ENCODE peak calls at places on chromosome 7, in nine cellular contexts. Q is cardiac muscle cell; S is mammary epithelial cell; L is CD8-positive, alpha-beta T cell; N is IMR-90; G is body of pancreas; F is effector memory CD4-positive, alpha-beta T cell; W is uterus; Z is K562. H is an unnamed sample.

GRCh38 chr7:37352974-37353948 is 95.4 kb downstream of the ELMO1 start:
- DNase-seq in Z (peak), N (no peak), Q (no peak), L (peak), F (peak), G (no peak), S (no peak), W (no peak), H (peak)

GRCh38 chr7:78326189-78326588 is 527.6 kb downstream of the PHTF2 start:
- DNase-seq in Q (no peak), L (no peak), Z (no peak), S (peak), F (no peak), G (no peak), W (no peak), N (peak), H (no peak)

GRCh38 chr7:76023002-76023401 is 24.8 kb downstream of the STYXL1 start:
- DNase-seq in S (no peak), Q (no peak), G (no peak), F (no peak), W (no peak), L (no peak), N (no peak), Z (no peak), H (peak)

GRCh38 chr7:17932770-17933169 is 7.5 kb downstream of the SNX13 start:
- DNase-seq in Q (peak), G (no peak), W (no peak), S (no peak), Z (no peak), L (no peak), F (no peak), N (no peak), H (no peak)

GRCh38 chr7:56107954-56108258 is 1.6 kb upstream of the CHCHD2 start:
- DNase-seq in N (no peak), S (no peak), L (no peak), G (no peak), W (no peak), F (no peak), Z (no peak), Q (no peak), H (no peak)

GRCh38 chr7:75878312-75878768 is 494 bp upstream of the RHBDD2 start:
- DNase-seq in G (no peak), N (no peak), F (no peak), Z (peak), W (no peak), L (no peak), Q (no peak), S (no peak), H (no peak)

GRCh38 chr7:22147113-22147512 is 201.4 kb upstream of the CDCA7L start:
- DNase-seq in W (peak), F (no peak), S (no peak), L (no peak), G (no peak), Z (no peak), Q (no peak), N (no peak), H (peak)

GRCh38 chr7:26458751-26459150 is 167.1 kb downstream of the SNX10 start:
- DNase-seq in G (no peak), Q (no peak), L (no peak), F (no peak), N (no peak), S (no peak), Z (no peak), W (no peak), H (no peak)

GRCh38 chr7:106779877-106780276 is 85.2 kb upstream of the PIK3CG start:
- DNase-seq in Z (peak), L (no peak), S (no peak), Q (peak), F (no peak), W (no peak), G (peak), N (no peak), H (no peak)

GRCh38 chr7:28768577-28769147 is 189.5 kb downstream of the TRIL start:
- DNase-seq in G (no peak), Q (no peak), F (no peak), N (peak), S (peak), Z (no peak), W (no peak), L (no peak), H (no peak)

GRCh38 chr7:150753826-150754603 is 16.8 kb downstream of the GIMAP5 start:
- DNase-seq in Q (peak), L (no peak), G (no peak), F (no peak), S (peak), N (no peak), Z (no peak), W (no peak), H (no peak)

GRCh38 chr7:106243893-106244292 is 40.9 kb downstream of the NAMPT start:
- DNase-seq in W (no peak), Q (no peak), N (no peak), F (no peak), Z (no peak), L (no peak), G (no peak), S (peak), H (no peak)

GRCh38 chr7:132723506-132724081 is 147.3 kb upstream of the PLXNA4 start:
- DNase-seq in G (no peak), W (no peak), Q (no peak), F (no peak), N (no peak), S (no peak), L (no peak), Z (no peak), H (no peak)

GRCh38 chr7:36597099-36597773 is 127.1 kb downstream of the AOAH start:
- DNase-seq in F (no peak), Q (no peak), Z (no peak), N (no peak), S (peak), G (no peak), L (no peak), W (no peak), H (no peak)

GRCh38 chr7:150824379-150825177 is 24.0 kb downstream of the TMEM176A start:
- DNase-seq in F (no peak), Q (no peak), L (no peak), N (no peak), S (no peak), Z (peak), W (no peak), G (no peak), H (peak)

GRCh38 chr7:157211710-157212109 is 73.0 kb downstream of the UBE3C start:
- DNase-seq in F (no peak), G (peak), Q (no peak), W (no peak), L (no peak), N (peak), S (peak), Z (no peak), H (no peak)

GRCh38 chr7:84665339-84665738 is 470.8 kb upstream of the SEMA3A start:
- DNase-seq in S (no peak), L (no peak), Q (no peak), N (no peak), F (no peak), Z (no peak), W (no peak), G (no peak), H (no peak)

GRCh38 chr7:152203095-152203494 is 177.6 kb downstream of the GALNT11 start:
- DNase-seq in Q (no peak), N (no peak), L (no peak), F (no peak), S (no peak), Z (no peak), W (no peak), G (no peak), H (no peak)

GRCh38 chr7:67854236-67854635 is 857.6 kb downstream of the TYW1 start:
- DNase-seq in F (no peak), W (no peak), S (no peak), G (no peak), Z (no peak), L (no peak), Q (no peak), N (no peak), H (no peak)

GRCh38 chr7:138245682-138246081 is 169.4 kb downstream of the AKR1D1 start:
- DNase-seq in N (no peak), S (no peak), F (no peak), Q (peak), W (no peak), G (no peak), L (no peak), Z (no peak), H (no peak)

GRCh38 chr7:150755473-150756099 is 18.4 kb downstream of the GIMAP5 start:
- DNase-seq in N (no peak), S (peak), Z (no peak), Q (no peak), L (peak), F (peak), W (no peak), G (no peak), H (no peak)

GRCh38 chr7:2440608-2441245 is 35.5 kb downstream of the GRIFIN start:
- DNase-seq in W (no peak), F (no peak), L (no peak), S (no peak), Q (peak), Z (no peak), G (peak), N (no peak), H (peak)

GRCh38 chr7:140213684-140214074 is 36.9 kb upstream of the KDM7A start:
- DNase-seq in L (no peak), F (no peak), N (no peak), Q (no peak), S (no peak), Z (no peak), W (no peak), G (no peak), H (no peak)

GRCh38 chr7:70694909-70695803 is 436.8 kb upstream of the GALNT17 start:
- DNase-seq in N (peak), S (peak), L (no peak), Z (no peak), W (peak), Q (peak), G (no peak), F (no peak), H (peak)

GRCh38 chr7:34165927-34166550 is 260.7 kb downstream of the BMPER start:
- DNase-seq in G (no peak), Q (peak), W (no peak), Z (no peak), N (peak), F (no peak), S (peak), L (no peak), H (no peak)

GRCh38 chr7:106217089-106217542 is 67.7 kb downstream of the NAMPT start:
- DNase-seq in S (peak), W (peak), G (peak), Z (no peak), N (peak), Q (no peak), L (no peak), F (no peak), H (peak)

GRCh38 chr7:133051066-133051465 is 30.8 kb downstream of the CHCHD3 start:
- DNase-seq in L (no peak), Q (peak), G (peak), F (no peak), N (peak), W (no peak), Z (no peak), S (no peak), H (peak)

GRCh38 chr7:53675835-53676234 is 640.4 kb downstream of the POM121L12 start:
- DNase-seq in G (no peak), Z (no peak), F (no peak), Q (no peak), L (no peak), N (no peak), W (no peak), S (no peak), H (no peak)

GRCh38 chr7:25427721-25428120 is 199.4 kb upstream of the NPVF start:
- DNase-seq in S (no peak), W (no peak), F (no peak), Z (no peak), G (no peak), N (no peak), L (no peak), Q (no peak), H (no peak)

GRCh38 chr7:2019693-2020511 is 212.8 kb downstream of the MAD1L1 start:
- DNase-seq in G (peak), W (peak), N (peak), Z (peak), Q (no peak), F (no peak), L (peak), S (no peak), H (no peak)

GRCh38 chr7:13016633-13017324 is 329.3 kb downstream of the ARL4A start:
- DNase-seq in L (no peak), N (peak), Z (no peak), G (no peak), S (peak), Q (no peak), W (no peak), F (no peak), H (no peak)

GRCh38 chr7:10022957-10023356 is 950.7 kb upstream of the PHF14 start:
- DNase-seq in L (no peak), F (no peak), G (peak), Q (peak), S (no peak), Z (no peak), W (no peak), N (no peak), H (peak)

GRCh38 chr7:7221602-7222038 is 39.3 kb downstream of the C1GALT1 start:
- DNase-seq in S (peak), N (peak), F (no peak), L (no peak), G (no peak), Z (no peak), W (no peak), Q (peak), H (no peak)

GRCh38 chr7:87287738-87288341 is 57.6 kb upstream of the CROT start:
- DNase-seq in Q (no peak), Z (no peak), N (no peak), G (no peak), S (no peak), L (no peak), F (no peak), W (no peak), H (no peak)

GRCh38 chr7:38169862-38170261 is 8.2 kb upstream of the STARD3NL start:
- DNase-seq in L (no peak), W (no peak), Q (no peak), N (peak), Z (no peak), S (peak), F (no peak), G (peak), H (no peak)

GRCh38 chr7:133112335-133112734 is 30.4 kb upstream of the CHCHD3 start:
- DNase-seq in N (no peak), W (no peak), S (no peak), G (no peak), Z (no peak), L (no peak), Q (no peak), F (no peak), H (no peak)

GRCh38 chr7:96719164-96719563 is 9.5 kb upstream of the SEM1 start:
- DNase-seq in S (no peak), W (no peak), N (no peak), G (no peak), Z (no peak), F (no peak), L (no peak), Q (no peak), H (no peak)

DNA sequence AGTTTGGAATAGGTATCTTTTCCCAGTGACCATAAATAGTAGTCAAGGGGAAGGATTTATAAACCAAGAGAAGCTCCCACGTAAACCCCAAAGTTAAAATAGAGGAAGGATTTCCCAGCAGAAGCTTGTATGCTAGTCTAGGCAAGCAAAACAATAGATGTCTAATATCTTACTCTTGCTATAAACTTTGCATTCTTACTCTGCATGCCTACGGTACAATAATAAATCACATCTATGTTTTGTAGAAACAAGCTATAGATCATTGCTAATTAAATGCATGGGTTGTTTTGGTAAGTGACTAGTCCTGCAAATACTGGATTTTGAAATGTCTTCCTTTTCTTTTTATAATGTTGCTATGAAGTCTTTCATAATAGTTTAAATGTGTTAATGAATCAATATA is 585.5 kb downstream of the INHBA start:
- DNase-seq in S (peak), F (no peak), Z (no peak), W (no peak), Q (no peak), G (no peak), N (no peak), L (no peak), H (no peak)
- H3K27ac ChIP-seq in S (peak), F (no peak), Z (no peak), W (no peak), Q (no peak), G (no peak), N (no peak), L (no peak), H (no peak)

GRCh38 chr7:135602304-135602703 is 44.6 kb downstream of the NUP205 start:
- DNase-seq in W (no peak), N (peak), Q (no peak), G (no peak), S (peak), Z (no peak), F (no peak), L (no peak), H (no peak)
- H3K27ac ChIP-seq in W (no peak), N (no peak), Q (no peak), G (no peak), S (no peak), Z (no peak), F (no peak), L (no peak), H (no peak)

DNA sequence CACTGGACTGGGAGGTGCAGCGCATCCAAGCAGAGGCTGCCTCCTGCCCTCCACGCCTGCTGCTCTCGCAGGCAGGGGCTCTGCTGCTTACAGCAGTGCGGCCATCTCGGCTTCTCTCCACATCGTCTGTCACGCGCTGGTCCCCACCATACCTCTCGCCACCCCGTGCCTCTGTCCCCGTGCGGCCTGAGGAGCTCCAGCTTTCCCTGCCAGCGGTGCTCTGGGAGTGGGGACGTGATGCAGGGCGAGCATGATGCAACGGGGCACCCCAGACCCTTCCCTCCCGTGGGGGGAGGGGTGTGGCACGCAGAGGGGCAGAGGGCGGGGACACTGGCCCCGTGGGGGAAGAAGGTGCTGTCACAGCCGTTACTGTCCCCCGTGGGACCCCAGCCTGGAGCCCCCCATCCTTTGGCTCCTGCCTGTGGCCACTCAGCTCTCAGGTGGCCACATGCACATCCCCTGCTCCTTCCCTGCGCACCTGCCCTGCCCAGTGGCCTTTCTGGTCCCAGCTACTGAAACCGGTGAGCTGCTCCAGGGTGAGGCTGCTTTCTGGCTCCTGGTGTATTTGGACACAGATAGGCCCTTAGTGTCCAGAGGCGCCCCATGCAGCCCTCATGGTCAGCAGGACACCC is 9.0 kb downstream of the GET4 start:
- DNase-seq in W (no peak), G (no peak), Z (no peak), Q (no peak), F (no peak), S (no peak), N (no peak), L (no peak), H (no peak)
- H3K27ac ChIP-seq in W (no peak), G (no peak), Z (no peak), Q (no peak), F (no peak), S (no peak), N (no peak), L (no peak), H (no peak)

GRCh38 chr7:39683216-39683845 is 60.0 kb downstream of the RALA start:
- DNase-seq in L (no peak), G (no peak), S (no peak), W (no peak), F (no peak), N (peak), Q (no peak), Z (no peak), H (no peak)
- H3K27ac ChIP-seq in L (no peak), G (no peak), S (no peak), W (peak), F (no peak), N (peak), Q (no peak), Z (no peak), H (no peak)

GRCh38 chr7:32618987-32619386 is 123.7 kb downstream of the AVL9 start:
- DNase-seq in F (no peak), Q (no peak), N (peak), S (no peak), L (no peak), G (no peak), W (no peak), Z (no peak), H (no peak)
- H3K27ac ChIP-seq in F (no peak), Q (no peak), N (no peak), S (no peak), L (no peak), G (no peak), W (peak), Z (peak), H (no peak)

GRCh38 chr7:31074403-31074802 is 22.3 kb downstream of the ADCYAP1R1 start:
- DNase-seq in Z (no peak), W (peak), G (peak), N (no peak), Q (no peak), F (no peak), L (no peak), S (no peak), H (peak)

GRCh38 chr7:31076051-31076450 is 23.9 kb downstream of the ADCYAP1R1 start:
- DNase-seq in L (no peak), N (no peak), F (no peak), W (no peak), G (no peak), Q (no peak), S (no peak), Z (no peak), H (no peak)

GRCh38 chr7:31073486-31074383 is 21.6 kb downstream of the ADCYAP1R1 start:
- DNase-seq in L (no peak), G (no peak), Z (no peak), Q (no peak), W (no peak), F (no peak), N (no peak), S (no peak), H (peak)

GRCh38 chr7:31076641-31077310 is 24.7 kb downstream of the ADCYAP1R1 start:
- DNase-seq in W (no peak), Z (no peak), G (no peak), F (no peak), N (no peak), L (no peak), Q (no peak), S (no peak), H (no peak)

DNA sequence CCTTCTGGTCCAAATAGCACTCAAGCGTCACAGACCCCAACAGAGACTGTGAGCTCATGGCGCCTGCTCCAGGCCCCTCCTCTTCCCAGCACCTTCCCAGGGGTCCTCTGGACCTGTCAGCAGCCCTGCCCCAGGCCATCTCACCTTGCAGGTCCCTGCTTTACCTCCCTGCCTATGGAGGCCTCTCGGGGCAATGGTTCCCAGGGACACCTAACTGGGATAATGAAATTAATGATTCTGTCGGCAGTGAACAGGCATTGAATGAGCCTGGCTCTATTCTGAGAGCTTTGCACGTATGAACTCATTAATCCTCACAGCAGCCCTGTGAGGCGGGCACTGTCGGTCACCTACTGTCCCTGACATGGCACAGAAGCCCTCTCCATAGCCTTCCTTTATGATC is 22.9 kb downstream of the ADCYAP1R1 start:
- DNase-seq in N (no peak), S (no peak), L (no peak), W (no peak), G (no peak), Z (no peak), Q (no peak), F (no peak), H (no peak)
- H3K27ac ChIP-seq in N (no peak), S (no peak), L (no peak), W (no peak), G (no peak), Z (no peak), Q (no peak), F (no peak), H (peak)

GRCh38 chr7:47968852-47969774 is 10.3 kb downstream of the HUS1 start:
- DNase-seq in F (no peak), G (peak), Q (peak), W (peak), S (no peak), L (no peak), N (peak), Z (peak), H (peak)
- H3K27ac ChIP-seq in F (no peak), G (no peak), Q (no peak), W (peak), S (no peak), L (no peak), N (no peak), Z (no peak), H (peak)

DNA sequence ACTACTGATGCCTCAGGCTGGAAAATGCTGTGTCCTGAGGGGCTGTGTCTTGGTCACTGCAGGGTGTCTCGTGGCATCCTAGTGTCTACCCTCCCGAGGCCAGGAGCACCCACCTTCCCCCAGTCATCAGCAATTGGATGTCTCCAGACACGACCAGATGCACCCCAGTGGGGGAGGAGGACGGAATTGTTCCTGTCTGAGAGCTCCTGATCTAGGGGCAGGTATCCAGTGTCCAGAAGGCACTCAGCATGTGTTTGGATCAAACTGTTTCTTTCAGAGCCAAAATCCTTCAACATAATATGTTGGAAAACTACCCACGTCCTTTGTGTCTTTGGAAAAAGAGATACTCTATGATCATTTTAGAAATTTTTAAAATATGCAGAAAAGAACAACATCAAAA is 16.9 kb downstream of the PRKRIP1 start:
- DNase-seq in N (no peak), L (no peak), Z (no peak), G (no peak), W (no peak), Q (no peak), F (no peak), S (no peak), H (no peak)
- H3K27ac ChIP-seq in N (no peak), L (no peak), Z (no peak), G (no peak), W (no peak), Q (no peak), F (no peak), S (no peak), H (no peak)

H was measured in testis.